ENCODE peak calls at places on chromosomes 4 and X, in four cellular contexts. One of them, this sample, is unnamed.

GRCh38 chrX:49066278-49066677 is 7.5 kb downstream of the CCDC120 start:
- DNase-seq in K562: no peak
- DNase-seq in GM12878: no peak
- DNase-seq in HL-60: no peak
- DNase-seq in this sample: no peak

GRCh38 chrX:15059488-15059887 is 186.3 kb downstream of the MOSPD2 start:
- DNase-seq in K562: no peak
- DNase-seq in GM12878: no peak
- DNase-seq in HL-60: no peak
- DNase-seq in this sample: no peak

GRCh38 chr4:116872308-116872707 is 213.1 kb downstream of the TRAM1L1 start:
- DNase-seq in K562: no peak
- DNase-seq in HL-60: no peak
- DNase-seq in GM12878: no peak
- DNase-seq in this sample: no peak

GRCh38 chr4:2250003-2250763 is 8.3 kb upstream of the HAUS3 start:
- DNase-seq in GM12878: no peak
- DNase-seq in K562: no peak
- DNase-seq in HL-60: no peak
- DNase-seq in this sample: peak; percentile 6

GRCh38 chr4:37138789-37139188 is 105.8 kb upstream of the NWD2 start:
- DNase-seq in HL-60: no peak
- DNase-seq in GM12878: no peak
- DNase-seq in K562: no peak
- DNase-seq in this sample: no peak

GRCh38 chr4:13159041-13159620 is 325.0 kb downstream of the RAB28 start:
- DNase-seq in GM12878: no peak
- DNase-seq in HL-60: no peak
- DNase-seq in K562: no peak
- DNase-seq in this sample: no peak

GRCh38 chr4:76012388-76012801 is 5.1 kb upstream of the CXCL9 start:
- DNase-seq in GM12878: no peak
- DNase-seq in K562: no peak
- DNase-seq in HL-60: no peak
- DNase-seq in this sample: no peak

GRCh38 chr4:25013756-25014737 is 16.7 kb downstream of the LGI2 start:
- DNase-seq in K562: no peak
- DNase-seq in GM12878: no peak
- DNase-seq in HL-60: no peak
- DNase-seq in this sample: no peak

GRCh38 chrX:100494570-100494969 is 84.5 kb upstream of the PCDH19 start:
- DNase-seq in GM12878: no peak
- DNase-seq in HL-60: no peak
- DNase-seq in K562: no peak
- DNase-seq in this sample: no peak

GRCh38 chr4:110533940-110534339 is 58.0 kb downstream of the ENPEP start:
- DNase-seq in GM12878: no peak
- DNase-seq in HL-60: no peak
- DNase-seq in K562: no peak
- DNase-seq in this sample: no peak

GRCh38 chr4:81531410-81531809 is 59.7 kb upstream of the RASGEF1B start:
- DNase-seq in GM12878: no peak
- DNase-seq in HL-60: no peak
- DNase-seq in K562: no peak
- DNase-seq in this sample: no peak

GRCh38 chrX:30735839-30736238 is 82.6 kb downstream of the GK start:
- DNase-seq in HL-60: peak; percentile 3
- DNase-seq in K562: peak; percentile 48
- DNase-seq in GM12878: peak; percentile 35
- DNase-seq in this sample: no peak

GRCh38 chrX:22389544-22390243 is 117.0 kb downstream of the CBLL2 start:
- DNase-seq in K562: no peak
- DNase-seq in HL-60: no peak
- DNase-seq in GM12878: no peak
- DNase-seq in this sample: no peak

GRCh38 chrX:132488092-132488749 is 617 bp downstream of the MBNL3 start:
- DNase-seq in HL-60: peak; percentile 47
- DNase-seq in GM12878: no peak
- DNase-seq in K562: no peak
- DNase-seq in this sample: no peak

GRCh38 chr4:87865960-87866598 is 33.3 kb downstream of the MEPE start:
- DNase-seq in HL-60: no peak
- DNase-seq in K562: no peak
- DNase-seq in GM12878: no peak
- DNase-seq in this sample: no peak

GRCh38 chrX:67636532-67636931 is 92.7 kb downstream of the AR start:
- DNase-seq in HL-60: no peak
- DNase-seq in GM12878: no peak
- DNase-seq in K562: no peak
- DNase-seq in this sample: no peak

GRCh38 chrX:137387646-137388045 is 178.3 kb upstream of the ZIC3 start:
- DNase-seq in GM12878: no peak
- DNase-seq in K562: no peak
- DNase-seq in HL-60: no peak
- DNase-seq in this sample: no peak

GRCh38 chr4:95156452-95156765 is 392.4 kb downstream of the UNC5C start:
- DNase-seq in GM12878: no peak
- DNase-seq in K562: no peak
- DNase-seq in HL-60: no peak
- DNase-seq in this sample: no peak

GRCh38 chrX:110208092-110208491 is 109.8 kb downstream of the AMMECR1 start:
- DNase-seq in GM12878: no peak
- DNase-seq in HL-60: no peak
- DNase-seq in K562: no peak
- DNase-seq in this sample: no peak

GRCh38 chr4:41028392-41029076 is 185.8 kb downstream of the APBB2 start:
- DNase-seq in HL-60: no peak
- DNase-seq in K562: no peak
- DNase-seq in GM12878: peak; percentile 15
- DNase-seq in this sample: no peak

GRCh38 chr4:119854364-119854763 is 212.3 kb downstream of the MAD2L1 start:
- DNase-seq in HL-60: no peak
- DNase-seq in K562: no peak
- DNase-seq in GM12878: no peak
- DNase-seq in this sample: no peak

GRCh38 chr4:27005512-27006246 is 145.0 kb downstream of the STIM2 start:
- DNase-seq in GM12878: no peak
- DNase-seq in HL-60: peak; percentile 13
- DNase-seq in K562: no peak
- DNase-seq in this sample: no peak

GRCh38 chr4:185955817-185956542 is 113.0 kb upstream of the TLR3 start:
- DNase-seq in K562: no peak
- DNase-seq in HL-60: no peak
- DNase-seq in GM12878: no peak
- DNase-seq in this sample: no peak

GRCh38 chrX:108439961-108440696 is 491 bp downstream of the COL4A5 start:
- DNase-seq in GM12878: no peak
- DNase-seq in K562: peak; percentile 10
- DNase-seq in HL-60: no peak
- DNase-seq in this sample: no peak

GRCh38 chrX:3627579-3627978 is 85.9 kb downstream of the PRKX start:
- DNase-seq in HL-60: no peak
- DNase-seq in K562: no peak
- DNase-seq in GM12878: no peak
- DNase-seq in this sample: no peak

GRCh38 chrX:136847874-136848273 is 32.7 kb downstream of the RBMX start:
- DNase-seq in GM12878: no peak
- DNase-seq in HL-60: no peak
- DNase-seq in K562: no peak
- DNase-seq in this sample: no peak

GRCh38 chr4:80240976-80241375 is 25.5 kb upstream of the FGF5 start:
- DNase-seq in HL-60: no peak
- DNase-seq in GM12878: peak; percentile 45
- DNase-seq in K562: no peak
- DNase-seq in this sample: no peak

GRCh38 chr4:76982638-76983579 is 33.4 kb downstream of the SEPTIN11 start:
- DNase-seq in GM12878: no peak
- DNase-seq in K562: peak; percentile 62
- DNase-seq in HL-60: no peak
- DNase-seq in this sample: no peak

GRCh38 chrX:6021316-6022091 is 207.2 kb downstream of the NLGN4X start:
- DNase-seq in HL-60: no peak
- DNase-seq in K562: no peak
- DNase-seq in GM12878: no peak
- DNase-seq in this sample: peak; percentile 1

GRCh38 chr4:74386159-74386558 is 21.2 kb downstream of the EREG start:
- DNase-seq in HL-60: no peak
- DNase-seq in K562: no peak
- DNase-seq in GM12878: no peak
- DNase-seq in this sample: no peak

GRCh38 chr4:37483610-37484009 is 202.6 kb downstream of the RELL1 start:
- DNase-seq in HL-60: no peak
- DNase-seq in GM12878: no peak
- DNase-seq in K562: no peak
- DNase-seq in this sample: no peak

GRCh38 chr4:73718375-73719373 is 21.7 kb upstream of the CXCL8 start:
- DNase-seq in K562: no peak
- DNase-seq in HL-60: no peak
- DNase-seq in GM12878: peak; percentile 84
- DNase-seq in this sample: no peak

GRCh38 chr4:9987749-9988346 is 33.4 kb downstream of the SLC2A9 start:
- DNase-seq in GM12878: no peak
- DNase-seq in K562: no peak
- DNase-seq in HL-60: no peak
- DNase-seq in this sample: no peak

GRCh38 chrX:10048076-10048475 is 80.9 kb downstream of the CLDN34 start:
- DNase-seq in HL-60: no peak
- DNase-seq in K562: no peak
- DNase-seq in GM12878: no peak
- DNase-seq in this sample: no peak

GRCh38 chr4:154189346-154189745 is 302.3 kb downstream of the DCHS2 start:
- DNase-seq in K562: no peak
- DNase-seq in GM12878: no peak
- DNase-seq in HL-60: no peak
- DNase-seq in this sample: no peak

GRCh38 chr4:15805583-15806517 is 27.7 kb downstream of the CD38 start:
- DNase-seq in HL-60: peak; percentile 36
- DNase-seq in GM12878: peak; percentile 48
- DNase-seq in K562: peak; percentile 42
- DNase-seq in this sample: no peak

DNA sequence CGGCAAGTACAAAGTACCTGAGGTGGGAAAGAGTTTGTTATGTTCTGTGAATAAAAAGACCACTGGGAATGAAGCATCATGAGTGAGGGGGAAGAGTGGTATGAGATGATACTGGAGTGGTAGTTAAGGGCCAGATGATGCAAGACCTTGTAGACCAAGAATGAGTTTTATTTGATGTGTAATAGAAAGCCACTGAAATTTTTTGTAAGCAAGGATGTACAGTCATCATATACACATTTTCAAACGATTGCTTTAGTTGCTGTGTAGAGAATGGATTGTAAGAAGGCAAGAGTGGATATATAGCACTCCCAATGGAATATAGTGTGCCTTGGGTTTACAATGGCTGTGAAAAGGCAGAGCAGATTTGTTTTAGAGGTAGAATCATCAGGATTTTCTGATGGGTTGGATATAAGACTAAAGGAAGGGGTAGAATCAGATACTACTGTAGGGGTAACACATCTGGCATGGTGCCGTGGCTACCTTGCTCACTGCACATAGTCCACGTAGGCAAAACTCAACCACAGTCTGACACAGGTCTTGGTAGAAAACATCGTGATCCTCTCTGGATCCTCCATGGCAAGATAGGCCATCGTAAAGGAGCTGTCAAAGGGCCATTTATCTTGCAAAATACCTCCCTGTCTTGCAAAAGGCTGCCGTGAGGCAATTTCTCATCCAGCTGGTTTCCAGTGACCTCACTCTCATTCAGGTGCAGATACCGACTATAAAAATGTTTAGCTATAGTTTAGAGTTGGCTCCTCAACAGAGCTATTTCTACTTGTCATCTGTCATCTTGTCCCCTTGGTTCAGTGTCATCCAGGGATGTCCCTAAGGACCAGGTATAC is 14.8 kb downstream of the TIFA start:
- DNase-seq in HL-60: no peak
- DNase-seq in GM12878: no peak
- DNase-seq in K562: no peak
- DNase-seq in this sample: no peak
- TF ChIP-seq SPI1 in HL-60: no peak
- TF ChIP-seq SPI1 in GM12878: no peak
- TF ChIP-seq SPI1 in K562: no peak
- TF ChIP-seq SPI1 in this sample: no peak

GRCh38 chrX:71515039-71515398 is 17.9 kb upstream of the OGT start:
- DNase-seq in HL-60: no peak
- DNase-seq in GM12878: no peak
- DNase-seq in K562: no peak
- DNase-seq in this sample: no peak
- TF ChIP-seq SPI1 in HL-60: no peak
- TF ChIP-seq SPI1 in GM12878: no peak
- TF ChIP-seq SPI1 in K562: no peak
- TF ChIP-seq SPI1 in this sample: no peak

GRCh38 chrX:23854945-23855344 is 52.8 kb downstream of the APOO start:
- DNase-seq in GM12878: no peak
- DNase-seq in K562: no peak
- DNase-seq in HL-60: peak; percentile 42
- DNase-seq in this sample: no peak
- TF ChIP-seq SPI1 in GM12878: no peak
- TF ChIP-seq SPI1 in K562: no peak
- TF ChIP-seq SPI1 in HL-60: no peak
- TF ChIP-seq SPI1 in this sample: no peak

DNA sequence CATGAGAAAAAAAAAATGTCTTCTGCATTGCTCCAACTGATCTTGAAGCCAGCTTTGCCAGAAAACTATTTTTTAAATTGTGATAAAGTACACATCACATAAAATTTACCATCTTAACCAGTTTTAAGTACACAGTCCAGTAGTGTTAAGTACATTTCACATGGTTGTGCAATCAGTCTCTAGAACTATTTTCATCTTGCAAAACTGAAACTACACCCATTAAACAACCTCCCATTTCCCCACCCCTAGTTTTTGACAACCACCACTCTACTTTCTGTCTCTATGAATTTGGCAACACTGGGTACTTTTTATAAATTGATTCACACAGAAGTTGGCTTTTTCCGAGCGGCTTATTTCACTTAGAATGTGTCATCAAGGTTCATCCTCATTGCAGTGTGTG is 31.0 kb downstream of the TRPC5 start:
- DNase-seq in K562: no peak
- DNase-seq in HL-60: no peak
- DNase-seq in GM12878: no peak
- DNase-seq in this sample: no peak
- TF ChIP-seq SPI1 in K562: no peak
- TF ChIP-seq SPI1 in HL-60: no peak
- TF ChIP-seq SPI1 in GM12878: no peak
- TF ChIP-seq SPI1 in this sample: no peak

GRCh38 chrX:20594985-20595384 is 328.3 kb upstream of the RPS6KA3 start:
- DNase-seq in K562: no peak
- DNase-seq in HL-60: no peak
- DNase-seq in GM12878: no peak
- DNase-seq in this sample: no peak
- TF ChIP-seq SPI1 in K562: no peak
- TF ChIP-seq SPI1 in HL-60: no peak
- TF ChIP-seq SPI1 in GM12878: no peak
- TF ChIP-seq SPI1 in this sample: no peak